ENCODE peak calls at places on chromosomes 12 and 14, in five cellular contexts. Q is GM12878, E is HepG2, U is SK-N-SH, Y is HEK293T. B is an unnamed sample.

GRCh38 chr14:51228890-51229289 is 11.2 kb upstream of the TMX1 start:
- DNase-seq in Q (no peak), E (no peak), U (peak), Y (no peak), B (no peak)

GRCh38 chr12:22126758-22127157 is 80.7 kb downstream of the CMAS start:
- DNase-seq in Q (no peak), E (no peak), U (no peak), Y (no peak), B (no peak)

GRCh38 chr12:124356221-124356620 is 61.3 kb downstream of the RFLNA start:
- DNase-seq in Q (no peak), E (no peak), U (no peak), Y (no peak), B (no peak)

GRCh38 chr14:50303744-50304471 is 8.1 kb downstream of the L2HGDH start:
- DNase-seq in Q (no peak), E (peak), U (no peak), Y (no peak), B (peak)

GRCh38 chr12:101775814-101776213 is 36.6 kb upstream of the SYCP3 start:
- DNase-seq in Q (no peak), E (no peak), U (no peak), Y (no peak), B (no peak)

GRCh38 chr14:90742709-90743108 is 73.5 kb downstream of the TTC7B start:
- DNase-seq in Q (no peak), E (no peak), U (no peak), Y (no peak), B (no peak)

GRCh38 chr14:40003773-40004172 is 571.5 kb upstream of the FBXO33 start:
- DNase-seq in Q (no peak), E (no peak), U (no peak), Y (no peak), B (no peak)

GRCh38 chr12:131929530-131930456 is 717 bp downstream of the PUS1 start:
- DNase-seq in Q (no peak), E (no peak), U (peak), Y (no peak), B (peak)

GRCh38 chr14:105939810-105940508 is 413.6 kb downstream of the TMEM121 start:
- DNase-seq in Q (no peak), E (no peak), U (no peak), Y (no peak), B (no peak)

GRCh38 chr12:107761502-107761904 is 566 bp upstream of the PRDM4 start:
- DNase-seq in Q (no peak), E (no peak), U (peak), Y (peak), B (no peak)

GRCh38 chr14:69077841-69078240 is 75.1 kb downstream of the DCAF5 start:
- DNase-seq in Q (no peak), E (no peak), U (no peak), Y (no peak), B (no peak)

GRCh38 chr14:58292192-58292591 is 6.2 kb upstream of the ARID4A start:
- DNase-seq in Q (no peak), E (no peak), U (no peak), Y (no peak), B (no peak)

GRCh38 chr12:57430117-57430930 is 519 bp downstream of the R3HDM2 start:
- DNase-seq in Q (no peak), E (no peak), U (no peak), Y (peak), B (no peak)

GRCh38 chr12:13256705-13257045 is 60.1 kb downstream of the EMP1 start:
- DNase-seq in Q (no peak), E (no peak), U (no peak), Y (no peak), B (no peak)

GRCh38 chr12:124554429-124555029 is 12.9 kb downstream of the NCOR2 start:
- DNase-seq in Q (no peak), E (no peak), U (no peak), Y (no peak), B (no peak)

GRCh38 chr12:12511021-12511783 is 51.5 kb downstream of the DUSP16 start:
- DNase-seq in Q (no peak), E (no peak), U (no peak), Y (no peak), B (no peak)

GRCh38 chr12:7681535-7681934 is 14.0 kb downstream of the GDF3 start:
- DNase-seq in Q (no peak), E (no peak), U (no peak), Y (no peak), B (no peak)

GRCh38 chr12:16606201-16606849 is 363 bp upstream of the LMO3 start:
- DNase-seq in Q (no peak), E (no peak), U (peak), Y (peak), B (no peak)

GRCh38 chr12:10940389-10940788 is 1.3 kb upstream of the TAS2R14 start:
- DNase-seq in Q (no peak), E (peak), U (no peak), Y (no peak), B (no peak)

GRCh38 chr12:15474766-15475165 is 152.5 kb downstream of the PTPRO start:
- DNase-seq in Q (no peak), E (no peak), U (no peak), Y (no peak), B (no peak)

GRCh38 chr12:48026081-48026827 is 22.0 kb upstream of the COL2A1 start:
- DNase-seq in Q (no peak), E (no peak), U (no peak), Y (no peak), B (no peak)

GRCh38 chr12:21294176-21294575 is 40.5 kb downstream of the SLCO1A2 start:
- DNase-seq in Q (no peak), E (no peak), U (no peak), Y (no peak), B (no peak)

GRCh38 chr14:102396531-102396930 is 33.8 kb downstream of the TECPR2 start:
- DNase-seq in Q (no peak), E (no peak), U (no peak), Y (no peak), B (no peak)

GRCh38 chr14:91866061-91866460 is 1.3 kb downstream of the TC2N start:
- DNase-seq in Q (no peak), E (no peak), U (no peak), Y (no peak), B (no peak)

GRCh38 chr12:132259872-132260695 is 69.3 kb downstream of the GALNT9 start:
- DNase-seq in Q (no peak), E (no peak), U (no peak), Y (no peak), B (no peak)

GRCh38 chr12:28794796-28795195 is 354.3 kb upstream of the FAR2 start:
- DNase-seq in Q (no peak), E (no peak), U (no peak), Y (no peak), B (no peak)

GRCh38 chr12:124553862-124554428 is 13.5 kb downstream of the NCOR2 start:
- DNase-seq in Q (no peak), E (no peak), U (no peak), Y (no peak), B (no peak)

GRCh38 chr14:93100570-93100969 is 15.2 kb downstream of the ITPK1 start:
- DNase-seq in Q (no peak), E (no peak), U (peak), Y (no peak), B (no peak)

GRCh38 chr14:105974902-105975301 is 448.5 kb downstream of the TMEM121 start:
- DNase-seq in Q (no peak), E (peak), U (peak), Y (peak), B (peak)

GRCh38 chr14:73723411-73723798 is 9.2 kb upstream of the PNMA1 start:
- DNase-seq in Q (no peak), E (no peak), U (no peak), Y (no peak), B (no peak)

GRCh38 chr12:48800971-48801370 is 12.1 kb upstream of the ADCY6 start:
- DNase-seq in Q (no peak), E (no peak), U (no peak), Y (no peak), B (no peak)

GRCh38 chr12:19802915-19803314 is 363.6 kb downstream of the AEBP2 start:
- DNase-seq in Q (no peak), E (no peak), U (no peak), Y (no peak), B (no peak)

GRCh38 chr12:19804737-19805136 is 365.4 kb downstream of the AEBP2 start:
- DNase-seq in Q (no peak), E (no peak), U (no peak), Y (no peak), B (no peak)

GRCh38 chr12:19810213-19810612 is 370.9 kb downstream of the AEBP2 start:
- DNase-seq in Q (no peak), E (no peak), U (no peak), Y (no peak), B (no peak)

GRCh38 chr12:19811922-19812321 is 372.6 kb downstream of the AEBP2 start:
- DNase-seq in Q (no peak), E (no peak), U (no peak), Y (no peak), B (no peak)

GRCh38 chr12:19808371-19808770 is 369.1 kb downstream of the AEBP2 start:
- DNase-seq in Q (no peak), E (no peak), U (no peak), Y (no peak), B (no peak)
- TF ChIP-seq FOXM1 in Q (no peak), E (no peak), U (no peak), Y (no peak), B (no peak)

GRCh38 chr14:61596985-61597384 is 98.3 kb upstream of the HIF1A start:
- DNase-seq in Q (no peak), E (no peak), U (no peak), Y (no peak), B (no peak)
- TF ChIP-seq FOXM1 in Q (no peak), E (no peak), U (no peak), Y (no peak), B (no peak)

GRCh38 chr12:130669205-130669557 is 46.9 kb downstream of the RIMBP2 start:
- DNase-seq in Q (no peak), E (no peak), U (no peak), Y (no peak), B (peak)
- TF ChIP-seq FOXM1 in Q (no peak), E (no peak), U (no peak), Y (no peak), B (no peak)

GRCh38 chr14:26128931-26129674 is 468.7 kb downstream of the NOVA1 start:
- DNase-seq in Q (no peak), E (no peak), U (no peak), Y (no peak), B (no peak)
- TF ChIP-seq FOXM1 in Q (no peak), E (no peak), U (no peak), Y (no peak), B (no peak)

GRCh38 chr14:98704441-98704840 is 567.6 kb downstream of the BCL11B start:
- DNase-seq in Q (no peak), E (no peak), U (no peak), Y (no peak), B (no peak)
- TF ChIP-seq FOXM1 in Q (no peak), E (no peak), U (no peak), Y (no peak), B (no peak)

GRCh38 chr12:110599334-110599733 is 14.6 kb upstream of the TCTN1 start:
- DNase-seq in Q (no peak), E (no peak), U (no peak), Y (no peak), B (no peak)

GRCh38 chr12:110597885-110598284 is 14.8 kb upstream of the PPTC7 start:
- DNase-seq in Q (no peak), E (no peak), U (no peak), Y (no peak), B (no peak)

GRCh38 chr12:110606253-110606611 is 7.7 kb upstream of the TCTN1 start:
- DNase-seq in Q (no peak), E (no peak), U (no peak), Y (no peak), B (no peak)

GRCh38 chr12:110600254-110600653 is 13.7 kb upstream of the TCTN1 start:
- DNase-seq in Q (no peak), E (peak), U (peak), Y (no peak), B (peak)
- TF ChIP-seq FOXM1 in Q (peak), E (no peak), U (no peak), Y (no peak), B (no peak)

GRCh38 chr14:23297096-23297495 is 5.6 kb downstream of the PPP1R3E start:
- DNase-seq in Q (no peak), E (no peak), U (no peak), Y (no peak), B (no peak)

GRCh38 chr14:23297878-23298277 is 4.8 kb downstream of the PPP1R3E start:
- DNase-seq in Q (no peak), E (no peak), U (no peak), Y (no peak), B (no peak)

GRCh38 chr14:23296012-23296777 is 6.5 kb downstream of the PPP1R3E start:
- DNase-seq in Q (no peak), E (no peak), U (no peak), Y (no peak), B (no peak)

GRCh38 chr14:23294346-23294733 is 8.3 kb downstream of the PPP1R3E start:
- DNase-seq in Q (no peak), E (no peak), U (no peak), Y (no peak), B (no peak)

GRCh38 chr14:23294734-23295561 is 7.7 kb downstream of the PPP1R3E start:
- DNase-seq in Q (no peak), E (peak), U (peak), Y (peak), B (peak)
- TF ChIP-seq FOXM1 in Q (no peak), E (no peak), U (no peak), Y (no peak), B (peak)

GRCh38 chr14:94751321-94751720 is 18.6 kb downstream of the GSC start:
- DNase-seq in Q (no peak), E (no peak), U (no peak), Y (no peak), B (no peak)

GRCh38 chr14:94752575-94752974 is 17.3 kb downstream of the GSC start:
- DNase-seq in Q (no peak), E (no peak), U (no peak), Y (no peak), B (no peak)

GRCh38 chr14:94754391-94754942 is 15.4 kb downstream of the GSC start:
- DNase-seq in Q (no peak), E (no peak), U (no peak), Y (no peak), B (no peak)

GRCh38 chr14:94751956-94752355 is 18.0 kb downstream of the GSC start:
- DNase-seq in Q (no peak), E (no peak), U (no peak), Y (no peak), B (no peak)

GRCh38 chr14:94753067-94753466 is 16.8 kb downstream of the GSC start:
- DNase-seq in Q (no peak), E (no peak), U (no peak), Y (no peak), B (no peak)
- TF ChIP-seq FOXM1 in Q (no peak), E (no peak), U (no peak), Y (no peak), B (no peak)

GRCh38 chr14:70571139-70571538 is 29.3 kb downstream of the MED6 start:
- DNase-seq in Q (no peak), E (no peak), U (no peak), Y (no peak), B (no peak)
- TF ChIP-seq FOXM1 in Q (no peak), E (no peak), U (no peak), Y (no peak), B (no peak)

GRCh38 chr12:4227046-4227445 is 46.5 kb upstream of the CCND2 start:
- DNase-seq in Q (no peak), E (no peak), U (no peak), Y (no peak), B (no peak)

GRCh38 chr12:4224211-4224878 is 49.2 kb upstream of the CCND2 start:
- DNase-seq in Q (no peak), E (no peak), U (no peak), Y (no peak), B (no peak)

GRCh38 chr12:4228122-4228580 is 45.4 kb upstream of the CCND2 start:
- DNase-seq in Q (no peak), E (no peak), U (no peak), Y (no peak), B (no peak)

GRCh38 chr12:4223273-4223855 is 50.2 kb upstream of the CCND2 start:
- DNase-seq in Q (no peak), E (no peak), U (no peak), Y (no peak), B (no peak)

GRCh38 chr12:4225571-4225970 is 48.0 kb upstream of the CCND2 start:
- DNase-seq in Q (no peak), E (no peak), U (no peak), Y (no peak), B (no peak)
- TF ChIP-seq FOXM1 in Q (no peak), E (no peak), U (no peak), Y (no peak), B (no peak)